ENCODE peak calls at places on chromosomes 2 and 18, in six cellular contexts. Q is heart right ventricle, Y is sigmoid colon, V is brain microvascular endothelial cell, C is tibial artery, U is upper lobe of right lung. I is an unnamed sample.

GRCh38 chr18:67694787-67695186 is 178.3 kb upstream of the DSEL start:
- DNase-seq in Y (no peak), Q (no peak), U (no peak), C (no peak), V (no peak), I (no peak)

GRCh38 chr2:71070294-71071025 is 2.0 kb downstream of the NAGK start:
- DNase-seq in U (no peak), Q (no peak), Y (peak), V (peak), C (no peak), I (peak)

GRCh38 chr2:55048514-55048924 is 1.7 kb downstream of the RTN4 start:
- DNase-seq in V (no peak), C (no peak), Y (no peak), Q (peak), U (no peak), I (peak)

GRCh38 chr2:190726255-190726654 is 77.4 kb downstream of the NAB1 start:
- DNase-seq in V (no peak), C (no peak), U (no peak), Y (no peak), Q (no peak), I (no peak)

GRCh38 chr18:79888016-79888415 is 63.4 kb downstream of the SLC66A2 start:
- DNase-seq in Q (no peak), U (peak), Y (no peak), V (no peak), C (peak), I (no peak)

GRCh38 chr2:190530211-190530639 is 4.3 kb downstream of the NEMP2 start:
- DNase-seq in V (peak), Q (peak), U (no peak), Y (no peak), C (no peak), I (no peak)

GRCh38 chr18:73683618-73684238 is 463.9 kb downstream of the FBXO15 start:
- DNase-seq in U (no peak), Y (no peak), Q (no peak), C (no peak), V (no peak), I (no peak)

GRCh38 chr18:12462242-12462641 is 54.5 kb downstream of the PRELID3A start:
- DNase-seq in U (no peak), V (no peak), Q (no peak), Y (no peak), C (no peak), I (no peak)

GRCh38 chr2:196959291-196959690 is 32.8 kb upstream of the PGAP1 start:
- DNase-seq in C (no peak), U (no peak), V (no peak), Q (no peak), Y (no peak), I (no peak)

GRCh38 chr18:48649231-48649630 is 110.4 kb downstream of the CTIF start:
- DNase-seq in Q (no peak), V (no peak), Y (no peak), U (no peak), C (no peak), I (no peak)

GRCh38 chr2:241291152-241291551 is 24.3 kb downstream of the HDLBP start:
- DNase-seq in V (no peak), C (no peak), Y (no peak), U (no peak), Q (no peak), I (no peak)

GRCh38 chr2:101540518-101540917 is 65.6 kb upstream of the RFX8 start:
- DNase-seq in V (peak), C (no peak), Q (no peak), U (no peak), Y (no peak), I (no peak)

GRCh38 chr2:97011977-97012569 is 25.7 kb upstream of the FAM178B start:
- DNase-seq in Q (peak), C (no peak), V (peak), U (no peak), Y (no peak), I (no peak)

GRCh38 chr2:44652701-44653100 is 288.8 kb upstream of the SIX3 start:
- DNase-seq in V (no peak), U (no peak), C (no peak), Q (no peak), Y (no peak), I (no peak)

GRCh38 chr2:187468262-187468661 is 20.2 kb upstream of the CALCRL start:
- DNase-seq in V (no peak), Q (no peak), Y (no peak), C (no peak), U (no peak), I (no peak)

GRCh38 chr18:28855524-28855923 is 678.6 kb upstream of the CDH2 start:
- DNase-seq in U (no peak), V (peak), C (no peak), Q (no peak), Y (no peak), I (no peak)

GRCh38 chr2:57758686-57759085 is 287.9 kb upstream of the VRK2 start:
- DNase-seq in Y (no peak), U (no peak), C (no peak), Q (no peak), V (no peak), I (no peak)

GRCh38 chr2:109663721-109664120 is 49.6 kb downstream of the SOWAHC start:
- DNase-seq in Q (peak), Y (peak), C (peak), V (peak), U (no peak), I (peak)

GRCh38 chr2:237474511-237474911 is 12.5 kb upstream of the MLPH start:
- DNase-seq in C (no peak), Q (peak), U (no peak), Y (peak), V (peak), I (no peak)

GRCh38 chr2:146547236-146547635 is 1297.6 kb upstream of the ACVR2A start:
- DNase-seq in V (no peak), Q (no peak), C (no peak), U (no peak), Y (no peak), I (no peak)

GRCh38 chr2:189144700-189145211 is 34.8 kb downstream of the COL5A2 start:
- DNase-seq in U (no peak), V (no peak), C (no peak), Q (no peak), Y (no peak), I (no peak)

GRCh38 chr2:60553992-60554648 is 666 bp upstream of the BCL11A start:
- DNase-seq in C (no peak), V (no peak), U (peak), Y (no peak), Q (no peak), I (no peak)

GRCh38 chr2:50787636-50788035 is 244.3 kb downstream of the NRXN1 start:
- DNase-seq in V (no peak), Y (no peak), U (no peak), C (no peak), Q (no peak), I (no peak)

GRCh38 chr2:72204156-72204781 is 56.6 kb upstream of the CYP26B1 start:
- DNase-seq in U (no peak), Q (no peak), C (no peak), V (peak), Y (no peak), I (no peak)

GRCh38 chr2:12534646-12535263 is 182.0 kb upstream of the TRIB2 start:
- DNase-seq in Y (no peak), Q (no peak), U (no peak), V (peak), C (no peak), I (no peak)

GRCh38 chr2:40041983-40042382 is 262.9 kb upstream of the THUMPD2 start:
- DNase-seq in Q (no peak), Y (no peak), U (no peak), V (peak), C (no peak), I (no peak)

GRCh38 chr18:55248497-55248896 is 289.2 kb upstream of the CCDC68 start:
- DNase-seq in C (no peak), V (no peak), Y (no peak), Q (no peak), U (no peak), I (no peak)

GRCh38 chr18:50247562-50247961 is 18.7 kb downstream of the CFAP53 start:
- DNase-seq in V (no peak), U (no peak), C (no peak), Y (no peak), Q (no peak), I (no peak)

GRCh38 chr2:112881217-112882000 is 29.6 kb upstream of the IL37 start:
- DNase-seq in C (no peak), Y (no peak), U (no peak), Q (no peak), V (peak), I (no peak)

GRCh38 chr2:216688731-216689360 is 6.5 kb downstream of the IGFBP5 start:
- DNase-seq in U (peak), V (no peak), C (peak), Q (peak), Y (peak), I (no peak)

GRCh38 chr18:26685438-26686173 is 137.3 kb upstream of the KCTD1 start:
- DNase-seq in C (no peak), V (no peak), U (no peak), Y (no peak), Q (no peak), I (no peak)
- H3K27ac ChIP-seq in C (no peak), V (no peak), U (no peak), Y (no peak), Q (no peak), I (no peak)

GRCh38 chr2:9110346-9110884 is 96.2 kb upstream of the ASAP2 start:
- DNase-seq in Q (no peak), Y (no peak), U (no peak), V (no peak), C (no peak), I (no peak)
- H3K27ac ChIP-seq in Q (no peak), Y (no peak), U (no peak), V (peak), C (no peak), I (no peak)

GRCh38 chr18:36366994-36367839 is 69.7 kb downstream of the FHOD3 start:
- DNase-seq in V (peak), Q (peak), Y (no peak), U (no peak), C (peak), I (no peak)

GRCh38 chr18:36364911-36365624 is 67.6 kb downstream of the FHOD3 start:
- DNase-seq in C (no peak), U (no peak), Y (no peak), Q (no peak), V (no peak), I (no peak)

GRCh38 chr18:36360256-36360909 is 62.9 kb downstream of the FHOD3 start:
- DNase-seq in Y (no peak), C (no peak), Q (no peak), U (no peak), V (no peak), I (no peak)

GRCh38 chr18:36365836-36366775 is 68.6 kb downstream of the FHOD3 start:
- DNase-seq in Y (no peak), V (no peak), Q (no peak), C (no peak), U (no peak), I (no peak)
- H3K27ac ChIP-seq in Y (no peak), V (no peak), Q (peak), C (peak), U (no peak), I (no peak)

GRCh38 chr2:143730950-143731254 is 601.7 kb downstream of the ARHGAP15 start:
- DNase-seq in V (no peak), C (no peak), Q (no peak), U (no peak), Y (no peak), I (no peak)

GRCh38 chr2:143734507-143734906 is 605.3 kb downstream of the ARHGAP15 start:
- DNase-seq in Q (no peak), Y (no peak), U (no peak), V (no peak), C (no peak), I (no peak)

GRCh38 chr2:143730155-143730949 is 601.1 kb downstream of the ARHGAP15 start:
- DNase-seq in C (no peak), Y (no peak), Q (no peak), U (no peak), V (peak), I (no peak)

GRCh38 chr2:143732931-143733330 is 603.7 kb downstream of the ARHGAP15 start:
- DNase-seq in Y (no peak), Q (no peak), V (no peak), U (no peak), C (no peak), I (no peak)

DNA sequence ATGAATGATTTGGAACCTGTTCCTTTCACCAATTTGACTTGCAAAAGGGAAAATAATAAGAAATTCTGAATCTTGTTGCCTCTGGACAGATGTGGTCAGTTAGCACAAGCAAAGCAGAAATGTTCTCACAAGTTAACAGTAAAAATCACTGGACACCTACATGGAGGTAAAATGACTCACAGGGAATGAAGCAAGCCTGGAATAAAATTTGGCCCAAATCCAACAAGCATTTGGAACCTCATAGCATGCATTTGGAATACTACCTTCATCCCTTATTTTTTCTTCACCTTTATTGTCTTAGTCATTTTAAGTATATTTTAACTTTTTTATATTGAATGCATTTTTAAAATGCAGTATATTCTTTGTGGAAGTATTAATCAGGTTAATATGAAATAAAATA is 602.9 kb downstream of the ARHGAP15 start:
- DNase-seq in Y (no peak), V (no peak), U (no peak), Q (no peak), C (no peak), I (no peak)
- H3K27ac ChIP-seq in Y (no peak), V (no peak), U (no peak), Q (no peak), C (no peak), I (no peak)

GRCh38 chr2:217802261-217802660 is 200.5 kb downstream of the TNS1 start:
- DNase-seq in U (no peak), Q (no peak), C (peak), Y (peak), V (no peak), I (no peak)
- H3K27ac ChIP-seq in U (no peak), Q (no peak), C (peak), Y (peak), V (no peak), I (no peak)

GRCh38 chr2:159226608-159227007 is 59.9 kb downstream of the WDSUB1 start:
- DNase-seq in Y (no peak), Q (no peak), U (no peak), V (no peak), C (no peak), I (no peak)
- H3K27ac ChIP-seq in Y (no peak), Q (peak), U (peak), V (peak), C (no peak), I (no peak)

DNA sequence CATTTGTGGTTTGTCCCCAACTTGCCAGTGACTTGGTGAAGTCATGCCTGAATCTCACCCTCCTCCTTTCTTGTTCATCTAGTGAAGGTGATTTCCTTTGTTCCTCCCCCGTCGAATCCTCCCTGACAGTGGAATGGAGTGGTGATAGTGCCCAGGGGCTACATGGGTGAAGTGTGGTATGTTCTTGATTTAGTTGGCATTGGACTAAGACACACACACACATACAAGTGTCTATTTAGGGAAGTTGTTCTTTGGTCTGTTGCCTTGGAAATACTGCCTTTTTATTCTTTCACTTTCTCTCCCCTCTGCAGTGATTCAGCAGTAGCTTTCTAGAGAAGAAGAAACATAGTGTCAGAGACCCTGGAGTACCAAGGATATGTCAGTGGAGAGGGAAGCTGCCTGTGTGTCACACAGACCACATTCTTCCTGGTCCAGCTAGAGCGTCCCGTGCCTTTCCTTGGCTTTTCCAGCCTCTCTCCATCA is 10.9 kb downstream of the INPP4A start:
- DNase-seq in U (no peak), V (no peak), Y (peak), Q (no peak), C (no peak), I (no peak)
- H3K27ac ChIP-seq in U (peak), V (peak), Y (peak), Q (no peak), C (no peak), I (no peak)

I was measured in substantia nigra.